ENCODE peak calls at places on chromosome 14, in four cellular contexts. Z, P, L and O are unnamed samples.

GRCh38 chr14:96748371-96748770 is 48.8 kb upstream of the VRK1 start:
- DNase-seq in Z (no peak), P (no peak), L (no peak), O (no peak)

GRCh38 chr14:74558655-74559054 is 53.4 kb downstream of the LTBP2 start:
- DNase-seq in Z (no peak), P (no peak), L (no peak), O (no peak)

GRCh38 chr14:89466939-89467338 is 49.9 kb upstream of the FOXN3 start:
- DNase-seq in Z (no peak), P (no peak), L (no peak), O (no peak)

GRCh38 chr14:89336338-89336737 is 80.7 kb downstream of the FOXN3 start:
- DNase-seq in Z (peak; percentile 27), P (no peak), L (no peak), O (no peak)

GRCh38 chr14:62722406-62722805 is 322.9 kb downstream of the KCNH5 start:
- DNase-seq in Z (no peak), P (no peak), L (no peak), O (no peak)

GRCh38 chr14:76710093-76711010 is 50.9 kb upstream of the VASH1 start:
- DNase-seq in Z (peak; percentile 28), P (no peak), L (peak; percentile 46), O (no peak)

GRCh38 chr14:54893151-54893760 is 9.4 kb downstream of the GCH1 start:
- DNase-seq in Z (peak; percentile 50), P (no peak), L (no peak), O (no peak)

GRCh38 chr14:21346532-21347135 is 37.2 kb downstream of the SUPT16H start:
- DNase-seq in Z (no peak), P (no peak), L (no peak), O (no peak)

GRCh38 chr14:95290769-95291440 is 28.8 kb downstream of the CLMN start:
- DNase-seq in Z (no peak), P (no peak), L (no peak), O (no peak)

GRCh38 chr14:21933681-21934080 is 260.1 kb upstream of the OR4E1 start:
- DNase-seq in Z (no peak), P (no peak), L (no peak), O (no peak)

GRCh38 chr14:39491134-39491541 is 58.9 kb upstream of the FBXO33 start:
- DNase-seq in Z (peak; percentile 59), P (no peak), L (peak; percentile 46), O (no peak)

GRCh38 chr14:80942158-80942738 is 710 bp upstream of the CEP128 start:
- DNase-seq in Z (no peak), P (no peak), L (no peak), O (no peak)

GRCh38 chr14:59707778-59708635 is 131.4 kb upstream of the CCDC175 start:
- DNase-seq in Z (no peak), P (no peak), L (no peak), O (no peak)

GRCh38 chr14:22097606-22098292 is 424.1 kb upstream of the OR4E1 start:
- DNase-seq in Z (no peak), P (no peak), L (no peak), O (no peak)

GRCh38 chr14:21191809-21192446 is 36.1 kb upstream of the OR5AU1 start:
- DNase-seq in Z (peak; percentile 77), P (no peak), L (peak; percentile 86), O (peak; percentile 63)

GRCh38 chr14:23356036-23356435 is 3.3 kb upstream of the SLC22A17 start:
- DNase-seq in Z (no peak), P (no peak), L (no peak), O (no peak)

GRCh38 chr14:20797159-20797558 is 5.5 kb downstream of the RNASE1 start:
- DNase-seq in Z (no peak), P (no peak), L (no peak), O (no peak)

GRCh38 chr14:21071225-21072041 is 1.3 kb downstream of the ARHGEF40 start:
- DNase-seq in Z (peak; percentile 56), P (peak; percentile 51), L (no peak), O (peak; percentile 76)

GRCh38 chr14:96792003-96792402 is 5.2 kb upstream of the VRK1 start:
- DNase-seq in Z (no peak), P (no peak), L (no peak), O (no peak)

GRCh38 chr14:69354383-69355154 is 43.5 kb downstream of the ERH start:
- DNase-seq in Z (peak; percentile 16), P (peak; percentile 87), L (no peak), O (no peak)

GRCh38 chr14:31944256-31945073 is 132.6 kb upstream of the ARHGAP5 start:
- DNase-seq in Z (peak; percentile 96), P (no peak), L (no peak), O (no peak)

GRCh38 chr14:34052658-34053014 is 101.8 kb upstream of the EGLN3 start:
- DNase-seq in Z (peak; percentile 77), P (no peak), L (no peak), O (no peak)

GRCh38 chr14:56555921-56556570 is 23.6 kb upstream of the TMEM260 start:
- DNase-seq in Z (peak; percentile 76), P (no peak), L (no peak), O (peak; percentile 36)
- TF ChIP-seq SUZ12 in Z (no peak), P (no peak), L (no peak), O (no peak)

GRCh38 chr14:101506211-101506920 is 54.9 kb upstream of the DIO3 start:
- DNase-seq in Z (no peak), P (no peak), L (no peak), O (no peak)

GRCh38 chr14:101506921-101507300 is 54.4 kb upstream of the DIO3 start:
- DNase-seq in Z (no peak), P (no peak), L (no peak), O (no peak)

GRCh38 chr14:101508196-101508947 is 52.9 kb upstream of the DIO3 start:
- DNase-seq in Z (no peak), P (no peak), L (no peak), O (no peak)

GRCh38 chr14:101508948-101509729 is 52.2 kb upstream of the DIO3 start:
- DNase-seq in Z (no peak), P (no peak), L (no peak), O (no peak)

DNA sequence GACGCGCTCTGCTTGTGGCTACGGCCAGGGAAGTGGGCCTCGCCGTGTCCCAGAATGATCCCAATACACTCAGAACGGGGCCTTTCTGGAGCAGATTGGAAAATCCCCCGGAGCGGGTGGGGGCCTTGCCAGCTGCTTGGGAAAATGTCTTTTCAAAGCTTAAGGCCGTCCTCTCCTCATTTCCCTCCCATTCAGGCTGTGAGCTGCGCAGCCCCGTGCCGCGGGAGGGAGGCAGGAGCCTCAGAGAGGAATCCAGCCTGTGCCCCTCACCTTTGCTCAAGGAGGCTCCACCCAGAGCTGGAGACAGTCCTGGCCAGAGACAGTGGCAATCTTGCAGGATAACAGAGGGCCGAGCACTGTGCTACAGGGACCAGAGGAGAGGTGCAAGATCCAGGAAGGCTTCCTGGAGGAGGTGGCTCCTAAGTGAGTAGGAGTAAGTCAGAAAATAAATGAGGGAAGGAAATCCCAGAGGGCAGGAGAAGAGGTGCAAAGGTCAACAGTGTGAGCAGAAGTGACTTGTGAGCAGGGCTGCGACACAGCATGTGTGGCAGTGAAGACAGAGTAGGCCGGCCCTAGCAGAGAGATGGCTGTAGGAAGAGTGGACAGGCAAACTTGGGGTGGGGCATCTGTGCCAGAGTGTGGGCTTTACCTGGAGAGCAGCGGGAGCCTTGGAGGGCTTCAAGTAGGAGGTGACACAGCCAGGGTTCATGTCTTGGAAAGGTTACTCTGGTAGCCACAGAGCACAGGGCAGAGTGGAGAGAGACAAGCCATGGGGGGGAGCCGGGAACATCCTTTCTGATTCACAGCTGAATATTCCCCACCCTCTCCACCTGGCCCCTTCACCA is 53.8 kb upstream of the DIO3 start:
- DNase-seq in Z (no peak), P (no peak), L (no peak), O (no peak)
- TF ChIP-seq YY1 in Z (no peak), P (no peak), L (no peak), O (no peak)

DNA sequence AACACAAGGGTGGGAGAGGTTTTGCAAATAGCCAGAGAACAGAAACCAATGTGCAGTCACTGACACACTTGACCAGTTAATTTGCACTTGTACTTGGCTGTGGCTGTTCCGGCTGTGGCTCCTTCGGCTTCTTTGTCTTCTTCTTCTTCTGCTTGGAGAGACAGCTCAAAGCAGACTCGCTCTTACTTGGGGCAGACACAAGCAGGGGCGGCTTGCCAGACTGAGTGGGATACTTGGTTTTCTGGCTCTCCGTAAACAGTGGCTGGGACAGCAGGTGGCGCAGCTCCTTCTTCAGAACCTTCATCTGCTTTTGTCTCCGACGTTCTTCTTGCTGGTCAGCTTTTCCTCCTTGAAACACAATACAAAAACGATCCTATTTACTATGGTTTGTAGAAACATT is 25.0 kb downstream of the OTUB2 start:
- DNase-seq in Z (no peak), P (no peak), L (no peak), O (no peak)
- H3K36me3 ChIP-seq in Z (peaks cover 34% of the 10 kb centered on the region), P (peaks cover 49% of the 10 kb centered on the region), L (peaks cover 57% of the 10 kb centered on the region), O (peaks cover 91% of the 10 kb centered on the region)

GRCh38 chr14:52829527-52829926 is 38.1 kb upstream of the GNPNAT1 start:
- DNase-seq in Z (no peak), P (no peak), L (no peak), O (no peak)

GRCh38 chr14:52837451-52837850 is 46.0 kb upstream of the GNPNAT1 start:
- DNase-seq in Z (no peak), P (no peak), L (no peak), O (no peak)

GRCh38 chr14:52835122-52835903 is 43.9 kb upstream of the GNPNAT1 start:
- DNase-seq in Z (no peak), P (no peak), L (no peak), O (peak; percentile 40)

GRCh38 chr14:52833891-52834290 is 42.5 kb upstream of the GNPNAT1 start:
- DNase-seq in Z (no peak), P (no peak), L (no peak), O (no peak)

GRCh38 chr14:52834440-52834842 is 43.0 kb upstream of the GNPNAT1 start:
- DNase-seq in Z (no peak), P (no peak), L (no peak), O (no peak)
- TF ChIP-seq SUZ12 in Z (no peak), P (no peak), L (no peak), O (no peak)

GRCh38 chr14:104171948-104172347 is 33.6 kb downstream of the KIF26A start:
- DNase-seq in Z (no peak), P (no peak), L (no peak), O (no peak)
- TF ChIP-seq YY1 in Z (no peak), P (no peak), L (no peak), O (no peak)

DNA sequence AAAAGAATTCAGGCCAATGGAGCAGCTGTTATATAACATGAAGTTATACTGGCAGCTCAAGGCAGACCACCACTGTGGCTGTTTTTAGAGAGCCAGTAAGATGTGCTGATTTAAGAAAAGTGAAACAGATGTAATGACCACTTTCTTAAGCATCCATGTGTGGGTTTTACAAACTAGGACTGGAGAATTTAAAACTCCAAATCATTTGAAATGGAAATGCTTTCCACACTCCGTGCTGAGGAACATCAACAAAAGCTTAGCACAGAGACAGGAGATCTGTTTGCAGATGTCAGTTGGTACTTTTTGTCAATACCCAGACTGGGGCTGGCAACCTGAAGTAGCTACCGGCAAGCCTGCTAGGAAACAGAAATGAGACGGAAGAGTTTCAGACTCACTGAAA is 164.8 kb downstream of the TTC7B start:
- DNase-seq in Z (no peak), P (no peak), L (no peak), O (no peak)
- H3K36me3 ChIP-seq in Z (no peaks in the 10 kb centered on the region), P (no peaks in the 10 kb centered on the region), L (no peaks in the 10 kb centered on the region), O (peaks cover 14% of the 10 kb centered on the region)